ENCODE peak calls at places on chromosomes 1 and 21, in seven cellular contexts. B is A673, P is lower lobe of right lung, Z is RWPE1, R is Peyer's patch, K is choroid plexus epithelial cell, F is heart left ventricle. U is an unnamed sample.

GRCh38 chr1:23026573-23026972 is 7.3 kb downstream of the KDM1A start:
- DNase-seq in B (no peak), P (no peak), Z (peak), R (no peak), K (no peak), F (no peak), U (no peak)

GRCh38 chr1:109630881-109631512 is 11.4 kb downstream of the AMPD2 start:
- DNase-seq in B (no peak), P (no peak), Z (no peak), R (no peak), K (no peak), F (no peak), U (no peak)

GRCh38 chr1:34845131-34845901 is 14.2 kb downstream of the SMIM12 start:
- DNase-seq in B (no peak), P (no peak), Z (no peak), R (no peak), K (no peak), F (no peak), U (no peak)

GRCh38 chr1:112934562-112934952 is 21.4 kb downstream of the SLC16A1 start:
- DNase-seq in B (peak), P (no peak), Z (no peak), R (no peak), K (peak), F (no peak), U (no peak)

GRCh38 chr1:230270185-230270939 is 155.8 kb downstream of the PGBD5 start:
- DNase-seq in B (peak), P (no peak), Z (no peak), R (peak), K (peak), F (no peak), U (no peak)

GRCh38 chr1:228463559-228464455 is 23.4 kb upstream of the RNF187 start:
- DNase-seq in B (peak), P (no peak), Z (no peak), R (peak), K (no peak), F (no peak), U (peak)

GRCh38 chr1:204821476-204821875 is 49.2 kb upstream of the NFASC start:
- DNase-seq in B (no peak), P (no peak), Z (no peak), R (no peak), K (peak), F (no peak), U (no peak)

GRCh38 chr1:154404984-154405761 is at the start of gene IL6R:
- DNase-seq in B (peak), P (peak), Z (peak), R (peak), K (peak), F (peak), U (peak)

GRCh38 chr1:220151454-220151853 is 57.5 kb downstream of the IARS2 start:
- DNase-seq in B (no peak), P (no peak), Z (no peak), R (no peak), K (peak), F (peak), U (no peak)

GRCh38 chr1:68113961-68114360 is 63.5 kb upstream of the DIRAS3 start:
- DNase-seq in B (no peak), P (no peak), Z (no peak), R (no peak), K (no peak), F (no peak), U (no peak)

GRCh38 chr21:38293113-38293512 is 36.3 kb downstream of the KCNJ15 start:
- DNase-seq in B (no peak), P (no peak), Z (no peak), R (no peak), K (no peak), F (no peak), U (no peak)

GRCh38 chr21:21003701-21004100 is 5.5 kb downstream of the NCAM2 start:
- DNase-seq in B (peak), P (no peak), Z (no peak), R (no peak), K (peak), F (no peak), U (no peak)

GRCh38 chr1:27438621-27439061 is 46.2 kb downstream of the GPR3 start:
- DNase-seq in B (no peak), P (no peak), Z (no peak), R (no peak), K (no peak), F (no peak), U (no peak)

GRCh38 chr1:182143154-182143657 is 81.7 kb upstream of the ZNF648 start:
- DNase-seq in B (peak), P (peak), Z (peak), R (peak), K (peak), F (peak), U (peak)

GRCh38 chr1:162561616-162562451 is at the start of gene UAP1:
- DNase-seq in B (peak), P (no peak), Z (peak), R (no peak), K (peak), F (peak), U (no peak)

GRCh38 chr1:109412551-109412950 is 13.7 kb downstream of the PSMA5 start:
- DNase-seq in B (no peak), P (no peak), Z (no peak), R (no peak), K (no peak), F (no peak), U (no peak)

GRCh38 chr1:197660389-197660788 is 114.9 kb downstream of the DENND1B start:
- DNase-seq in B (no peak), P (no peak), Z (no peak), R (no peak), K (no peak), F (no peak), U (no peak)

GRCh38 chr1:7888248-7889010 is 35.6 kb upstream of the UTS2 start:
- DNase-seq in B (peak), P (no peak), Z (no peak), R (no peak), K (peak), F (no peak), U (no peak)

GRCh38 chr1:116498789-116499628 is 71.8 kb downstream of the CD58 start:
- DNase-seq in B (peak), P (no peak), Z (peak), R (peak), K (peak), F (peak), U (peak)

GRCh38 chr1:233759665-233760064 is 144.8 kb upstream of the SLC35F3 start:
- DNase-seq in B (no peak), P (no peak), Z (peak), R (no peak), K (no peak), F (no peak), U (no peak)

GRCh38 chr1:183222909-183223308 is 36.8 kb downstream of the LAMC2 start:
- DNase-seq in B (no peak), P (no peak), Z (no peak), R (no peak), K (no peak), F (no peak), U (no peak)

GRCh38 chr1:65510961-65511360 is 90.5 kb downstream of the LEPR start:
- DNase-seq in B (no peak), P (no peak), Z (no peak), R (no peak), K (no peak), F (no peak), U (no peak)

GRCh38 chr1:54543729-54544496 is 4.1 kb upstream of the ACOT11 start:
- DNase-seq in B (peak), P (no peak), Z (peak), R (no peak), K (peak), F (no peak), U (peak)

GRCh38 chr1:9689011-9689706 is 37.6 kb downstream of the PIK3CD start:
- DNase-seq in B (peak), P (peak), Z (peak), R (peak), K (peak), F (peak), U (peak)

GRCh38 chr1:44547837-44548236 is 126.4 kb downstream of the TMEM53 start:
- DNase-seq in B (no peak), P (no peak), Z (no peak), R (no peak), K (no peak), F (no peak), U (no peak)

GRCh38 chr1:9397984-9398526 is 105.4 kb downstream of the SPSB1 start:
- DNase-seq in B (no peak), P (no peak), Z (no peak), R (no peak), K (peak), F (no peak), U (no peak)

GRCh38 chr21:31236528-31236927 is 107.5 kb downstream of the TIAM1 start:
- DNase-seq in B (no peak), P (no peak), Z (no peak), R (no peak), K (no peak), F (no peak), U (no peak)

GRCh38 chr1:19990703-19991102 is 11.3 kb upstream of the PLA2G2A start:
- DNase-seq in B (no peak), P (no peak), Z (no peak), R (no peak), K (no peak), F (no peak), U (no peak)

GRCh38 chr1:90339822-90340221 is 344.9 kb downstream of the ZNF326 start:
- DNase-seq in B (peak), P (no peak), Z (no peak), R (no peak), K (no peak), F (no peak), U (no peak)

GRCh38 chr1:13892671-13893325 is 192.8 kb downstream of the PRDM2 start:
- DNase-seq in B (peak), P (no peak), Z (no peak), R (no peak), K (no peak), F (no peak), U (peak)

GRCh38 chr1:162755306-162755705 is 35.2 kb upstream of the HSD17B7 start:
- DNase-seq in B (no peak), P (no peak), Z (no peak), R (no peak), K (no peak), F (no peak), U (no peak)

GRCh38 chr1:243982451-243983018 is 68.5 kb upstream of the ZBTB18 start:
- DNase-seq in B (peak), P (no peak), Z (no peak), R (no peak), K (peak), F (no peak), U (no peak)
- TF ChIP-seq CTCF in B (peak), P (no peak), Z (no peak), R (no peak), K (peak), F (no peak), U (no peak)

DNA sequence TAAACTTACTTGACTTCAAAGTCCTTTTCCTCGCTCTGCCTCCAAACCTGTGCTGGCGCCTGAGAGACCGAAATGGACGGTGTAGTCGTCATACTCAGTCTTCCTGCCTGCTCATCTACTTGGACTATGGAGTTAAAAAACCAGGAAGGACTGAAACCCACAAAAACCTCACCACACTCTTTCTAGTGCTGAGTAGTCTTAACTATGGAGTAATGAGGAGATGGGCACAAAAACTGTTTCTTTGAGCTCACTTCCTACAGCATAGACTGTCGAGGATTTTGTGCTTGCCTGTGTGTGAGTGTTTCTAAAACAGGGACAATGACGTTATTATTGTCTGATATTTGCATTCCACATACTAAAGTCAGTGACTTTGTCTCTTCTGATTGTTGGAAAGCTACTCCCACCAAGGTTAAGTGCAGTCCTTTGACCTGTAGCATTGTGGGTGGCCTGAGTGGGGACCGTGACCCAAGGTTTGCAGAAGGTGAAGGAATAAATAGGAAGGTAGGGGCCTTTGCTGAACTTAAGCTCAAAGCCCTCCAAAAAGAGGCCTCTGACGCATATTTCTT is 109.5 kb downstream of the ZBTB18 start:
- DNase-seq in B (no peak), P (no peak), Z (no peak), R (no peak), K (no peak), F (no peak), U (no peak)
- TF ChIP-seq CTCF in B (no peak), P (no peak), Z (no peak), R (no peak), K (no peak), F (no peak), U (no peak)

GRCh38 chr1:150955274-150955673 is 19.4 kb downstream of the CERS2 start:
- DNase-seq in B (no peak), P (no peak), Z (no peak), R (peak), K (peak), F (no peak), U (no peak)

GRCh38 chr1:150960646-150961045 is 14.0 kb downstream of the CERS2 start:
- DNase-seq in B (no peak), P (no peak), Z (no peak), R (peak), K (no peak), F (no peak), U (no peak)

GRCh38 chr1:150957666-150958065 is 17.0 kb downstream of the CERS2 start:
- DNase-seq in B (no peak), P (no peak), Z (no peak), R (peak), K (no peak), F (no peak), U (no peak)

GRCh38 chr1:150954708-150955107 is 19.9 kb downstream of the CERS2 start:
- DNase-seq in B (no peak), P (no peak), Z (no peak), R (no peak), K (no peak), F (no peak), U (no peak)
- TF ChIP-seq CTCF in B (no peak), P (no peak), Z (no peak), R (no peak), K (no peak), F (no peak), U (no peak)

GRCh38 chr1:241424480-241424971 is 67.5 kb upstream of the RGS7 start:
- DNase-seq in B (no peak), P (no peak), Z (no peak), R (no peak), K (no peak), F (no peak), U (no peak)

GRCh38 chr1:241419986-241420385 is 63.0 kb upstream of the RGS7 start:
- DNase-seq in B (no peak), P (no peak), Z (no peak), R (no peak), K (no peak), F (no peak), U (no peak)

GRCh38 chr1:241423541-241424479 is 66.8 kb upstream of the RGS7 start:
- DNase-seq in B (peak), P (no peak), Z (peak), R (no peak), K (peak), F (no peak), U (peak)
- TF ChIP-seq CTCF in B (no peak), P (no peak), Z (peak), R (no peak), K (peak), F (no peak), U (no peak)